ENCODE peak calls at places on chromosomes 1 and 21, in six cellular contexts. Q, D, E, M, G and X are unnamed samples.

GRCh38 chr1:70075751-70076150 is 129.6 kb downstream of the LRRC40 start:
- DNase-seq in Q (no peak), M (no peak), D (no peak), G (no peak), E (no peak), X (no peak)

GRCh38 chr1:77218477-77219165 is 609 bp downstream of the PIGK start:
- DNase-seq in Q (no peak), D (no peak), G (no peak), M (no peak), E (no peak), X (no peak)

GRCh38 chr1:211490821-211491415 is 1.0 kb downstream of the RD3 start:
- DNase-seq in D (no peak), G (no peak), E (no peak), M (no peak), Q (no peak), X (no peak)

GRCh38 chr1:84973493-84974334 is 23.2 kb downstream of the MCOLN2 start:
- DNase-seq in Q (peak; percentile 17), E (no peak), G (no peak), D (no peak), M (no peak), X (no peak)

GRCh38 chr1:30335389-30335996 is 387.9 kb downstream of the MATN1 start:
- DNase-seq in D (no peak), Q (peak; percentile 36), G (no peak), M (no peak), E (no peak), X (no peak)

GRCh38 chr1:192943522-192943921 is 115.6 kb downstream of the UCHL5 start:
- DNase-seq in E (no peak), M (no peak), Q (no peak), D (no peak), G (no peak), X (no peak)

GRCh38 chr1:85585845-85586244 is 5.3 kb downstream of the CCN1 start:
- DNase-seq in G (no peak), D (no peak), E (no peak), M (no peak), Q (peak; percentile 60), X (no peak)

GRCh38 chr1:235567812-235568444 is 63.7 kb upstream of the B3GALNT2 start:
- DNase-seq in G (no peak), M (no peak), D (no peak), Q (no peak), E (no peak), X (no peak)

GRCh38 chr1:192726820-192727504 is 81.9 kb upstream of the RGS2 start:
- DNase-seq in E (no peak), D (no peak), M (no peak), Q (no peak), G (no peak), X (no peak)

GRCh38 chr1:19315378-19316206 is 3.5 kb downstream of the SLC66A1 start:
- DNase-seq in G (no peak), Q (peak; percentile 81), E (no peak), D (peak; percentile 42), M (no peak), X (no peak)

GRCh38 chr21:33932731-33933130 is 17.1 kb upstream of the ATP5PO start:
- DNase-seq in Q (no peak), E (no peak), D (no peak), G (no peak), M (no peak), X (no peak)

GRCh38 chr1:29398431-29398830 is 162.1 kb downstream of the PTPRU start:
- DNase-seq in G (no peak), D (no peak), E (no peak), M (no peak), Q (peak; percentile 73), X (no peak)

GRCh38 chr1:247332215-247332900 is 691 bp upstream of the ZNF496 start:
- DNase-seq in D (peak; percentile 52), M (peak; percentile 21), E (no peak), Q (peak; percentile 64), G (no peak), X (peak; percentile 62)

GRCh38 chr1:39505289-39505688 is 13.9 kb downstream of the BMP8A start:
- DNase-seq in E (no peak), G (no peak), Q (no peak), M (no peak), D (no peak), X (no peak)